ENCODE peak calls at places on chromosome 3, in six cellular contexts. Z, K, E, C, H and O are unnamed samples.

GRCh38 chr3:28295819-28296364 is 52.6 kb upstream of the ZCWPW2 start:
- DNase-seq in Z (no peak), K (no peak), E (no peak), C (no peak), H (no peak), O (no peak)

GRCh38 chr3:52313774-52314188 is 2.3 kb upstream of the DNAH1 start:
- DNase-seq in Z (peak), K (no peak), E (no peak), C (peak), H (peak), O (peak)

GRCh38 chr3:72171461-72171860 is 386.5 kb upstream of the PROK2 start:
- DNase-seq in Z (no peak), K (no peak), E (no peak), C (peak), H (no peak), O (no peak)

GRCh38 chr3:37255990-37256308 is 81.6 kb upstream of the LRRFIP2 start:
- DNase-seq in Z (no peak), K (no peak), E (no peak), C (no peak), H (no peak), O (no peak)

GRCh38 chr3:167166594-167167253 is 213.4 kb downstream of the ZBBX start:
- DNase-seq in Z (peak), K (no peak), E (no peak), C (no peak), H (no peak), O (no peak)

GRCh38 chr3:169116056-169116693 is 547.3 kb downstream of the MECOM start:
- DNase-seq in Z (no peak), K (no peak), E (no peak), C (no peak), H (no peak), O (no peak)

GRCh38 chr3:118968111-118968510 is 66.5 kb downstream of the IGSF11 start:
- DNase-seq in Z (no peak), K (no peak), E (no peak), C (no peak), H (no peak), O (no peak)

GRCh38 chr3:25396251-25396650 is 31.8 kb upstream of the RARB start:
- DNase-seq in Z (no peak), K (no peak), E (no peak), C (no peak), H (no peak), O (no peak)

GRCh38 chr3:119018690-119019463 is 15.8 kb downstream of the IGSF11 start:
- DNase-seq in Z (peak), K (no peak), E (no peak), C (no peak), H (no peak), O (peak)

GRCh38 chr3:71163216-71163918 is 420.2 kb downstream of the FOXP1 start:
- DNase-seq in Z (no peak), K (no peak), E (no peak), C (no peak), H (no peak), O (no peak)

GRCh38 chr3:71690222-71690821 is 34.9 kb downstream of the EIF4E3 start:
- DNase-seq in Z (no peak), K (peak), E (no peak), C (peak), H (no peak), O (peak)

GRCh38 chr3:139357899-139358298 is 14.1 kb downstream of the MRPS22 start:
- DNase-seq in Z (no peak), K (no peak), E (no peak), C (no peak), H (no peak), O (no peak)

GRCh38 chr3:141326626-141327025 is 41.7 kb upstream of the ZBTB38 start:
- DNase-seq in Z (no peak), K (no peak), E (no peak), C (no peak), H (no peak), O (no peak)